ENCODE peak calls at places on chromosomes 2 and 18, in nine cellular contexts. One of them, this sample, is unnamed.

GRCh38 chr2:137969418-137969765 is 5.1 kb downstream of the HNMT start:
- DNase-seq in fibroblast of villous mesenchyme: no peak
- DNase-seq in uterus: no peak
- DNase-seq in HCT116: no peak
- DNase-seq in astrocyte of the spinal cord: peak
- DNase-seq in cardiac fibroblast: peak
- DNase-seq in neural progenitor cell: no peak
- DNase-seq in Peyer's patch: no peak
- DNase-seq in SK-N-SH: no peak
- DNase-seq in this sample: peak

GRCh38 chr2:119333360-119333759 is 33.3 kb downstream of the C2orf76 start:
- DNase-seq in fibroblast of villous mesenchyme: peak
- DNase-seq in uterus: no peak
- DNase-seq in HCT116: no peak
- DNase-seq in astrocyte of the spinal cord: no peak
- DNase-seq in cardiac fibroblast: no peak
- DNase-seq in neural progenitor cell: no peak
- DNase-seq in Peyer's patch: no peak
- DNase-seq in SK-N-SH: no peak
- DNase-seq in this sample: no peak

GRCh38 chr2:163348843-163349395 is 386.9 kb downstream of the FIGN start:
- DNase-seq in fibroblast of villous mesenchyme: peak
- DNase-seq in uterus: peak
- DNase-seq in HCT116: peak
- DNase-seq in astrocyte of the spinal cord: peak
- DNase-seq in cardiac fibroblast: peak
- DNase-seq in neural progenitor cell: peak
- DNase-seq in Peyer's patch: no peak
- DNase-seq in SK-N-SH: no peak
- DNase-seq in this sample: no peak

GRCh38 chr2:30769891-30770462 is 37.3 kb downstream of the CAPN13 start:
- DNase-seq in fibroblast of villous mesenchyme: no peak
- DNase-seq in uterus: no peak
- DNase-seq in HCT116: no peak
- DNase-seq in astrocyte of the spinal cord: no peak
- DNase-seq in cardiac fibroblast: no peak
- DNase-seq in neural progenitor cell: no peak
- DNase-seq in Peyer's patch: peak
- DNase-seq in SK-N-SH: no peak
- DNase-seq in this sample: no peak

GRCh38 chr2:56444339-56444738 is 260.5 kb downstream of the CCDC85A start:
- DNase-seq in fibroblast of villous mesenchyme: no peak
- DNase-seq in uterus: no peak
- DNase-seq in HCT116: no peak
- DNase-seq in astrocyte of the spinal cord: no peak
- DNase-seq in cardiac fibroblast: no peak
- DNase-seq in neural progenitor cell: peak
- DNase-seq in Peyer's patch: peak
- DNase-seq in SK-N-SH: no peak
- DNase-seq in this sample: no peak

GRCh38 chr2:237568121-237568660 is 1.8 kb downstream of the PRLH start:
- DNase-seq in fibroblast of villous mesenchyme: no peak
- DNase-seq in uterus: no peak
- DNase-seq in HCT116: no peak
- DNase-seq in astrocyte of the spinal cord: no peak
- DNase-seq in cardiac fibroblast: no peak
- DNase-seq in neural progenitor cell: no peak
- DNase-seq in Peyer's patch: peak
- DNase-seq in SK-N-SH: no peak
- DNase-seq in this sample: no peak

GRCh38 chr18:79515944-79516351 is 120.2 kb downstream of the NFATC1 start:
- DNase-seq in fibroblast of villous mesenchyme: no peak
- DNase-seq in uterus: no peak
- DNase-seq in HCT116: no peak
- DNase-seq in astrocyte of the spinal cord: no peak
- DNase-seq in cardiac fibroblast: no peak
- DNase-seq in neural progenitor cell: no peak
- DNase-seq in Peyer's patch: peak
- DNase-seq in SK-N-SH: no peak
- DNase-seq in this sample: no peak

GRCh38 chr2:26752636-26753035 is 11.4 kb upstream of the SLC35F6 start:
- DNase-seq in fibroblast of villous mesenchyme: no peak
- DNase-seq in uterus: no peak
- DNase-seq in HCT116: no peak
- DNase-seq in astrocyte of the spinal cord: no peak
- DNase-seq in cardiac fibroblast: no peak
- DNase-seq in neural progenitor cell: no peak
- DNase-seq in Peyer's patch: no peak
- DNase-seq in SK-N-SH: peak
- DNase-seq in this sample: no peak

GRCh38 chr2:221716434-221717303 is 144.6 kb upstream of the EPHA4 start:
- DNase-seq in fibroblast of villous mesenchyme: peak
- DNase-seq in uterus: no peak
- DNase-seq in HCT116: no peak
- DNase-seq in astrocyte of the spinal cord: peak
- DNase-seq in cardiac fibroblast: no peak
- DNase-seq in neural progenitor cell: no peak
- DNase-seq in Peyer's patch: no peak
- DNase-seq in SK-N-SH: no peak
- DNase-seq in this sample: no peak

GRCh38 chr2:171615071-171615470 is 72.2 kb upstream of the DYNC1I2 start:
- DNase-seq in fibroblast of villous mesenchyme: peak
- DNase-seq in uterus: no peak
- DNase-seq in HCT116: no peak
- DNase-seq in astrocyte of the spinal cord: no peak
- DNase-seq in cardiac fibroblast: peak
- DNase-seq in neural progenitor cell: no peak
- DNase-seq in Peyer's patch: no peak
- DNase-seq in SK-N-SH: no peak
- DNase-seq in this sample: no peak

GRCh38 chr2:72139871-72140620 is 7.6 kb downstream of the CYP26B1 start:
- DNase-seq in fibroblast of villous mesenchyme: no peak
- DNase-seq in uterus: no peak
- DNase-seq in HCT116: no peak
- DNase-seq in astrocyte of the spinal cord: no peak
- DNase-seq in cardiac fibroblast: no peak
- DNase-seq in neural progenitor cell: no peak
- DNase-seq in Peyer's patch: peak
- DNase-seq in SK-N-SH: peak
- DNase-seq in this sample: no peak

GRCh38 chr18:32735781-32736180 is 37.0 kb downstream of the KLHL14 start:
- DNase-seq in fibroblast of villous mesenchyme: peak
- DNase-seq in uterus: no peak
- DNase-seq in HCT116: no peak
- DNase-seq in astrocyte of the spinal cord: peak
- DNase-seq in cardiac fibroblast: no peak
- DNase-seq in neural progenitor cell: no peak
- DNase-seq in Peyer's patch: no peak
- DNase-seq in SK-N-SH: no peak
- DNase-seq in this sample: no peak

GRCh38 chr2:75079575-75079974 is 119.7 kb downstream of the TACR1 start:
- DNase-seq in fibroblast of villous mesenchyme: no peak
- DNase-seq in uterus: no peak
- DNase-seq in HCT116: no peak
- DNase-seq in astrocyte of the spinal cord: peak
- DNase-seq in cardiac fibroblast: no peak
- DNase-seq in neural progenitor cell: peak
- DNase-seq in Peyer's patch: no peak
- DNase-seq in SK-N-SH: no peak
- DNase-seq in this sample: no peak

GRCh38 chr2:231110551-231110950 is 14.3 kb downstream of the HTR2B start:
- DNase-seq in fibroblast of villous mesenchyme: peak
- DNase-seq in uterus: no peak
- DNase-seq in HCT116: no peak
- DNase-seq in astrocyte of the spinal cord: peak
- DNase-seq in cardiac fibroblast: peak
- DNase-seq in neural progenitor cell: no peak
- DNase-seq in Peyer's patch: no peak
- DNase-seq in SK-N-SH: no peak
- DNase-seq in this sample: no peak

GRCh38 chr2:197356136-197356535 is 45.6 kb upstream of the ANKRD44 start:
- DNase-seq in fibroblast of villous mesenchyme: no peak
- DNase-seq in uterus: no peak
- DNase-seq in HCT116: peak
- DNase-seq in astrocyte of the spinal cord: no peak
- DNase-seq in cardiac fibroblast: peak
- DNase-seq in neural progenitor cell: peak
- DNase-seq in Peyer's patch: no peak
- DNase-seq in SK-N-SH: no peak
- DNase-seq in this sample: no peak

GRCh38 chr2:138846216-138846821 is 66.1 kb upstream of the NXPH2 start:
- DNase-seq in fibroblast of villous mesenchyme: peak
- DNase-seq in uterus: no peak
- DNase-seq in HCT116: peak
- DNase-seq in astrocyte of the spinal cord: peak
- DNase-seq in cardiac fibroblast: peak
- DNase-seq in neural progenitor cell: peak
- DNase-seq in Peyer's patch: no peak
- DNase-seq in SK-N-SH: peak
- DNase-seq in this sample: no peak

GRCh38 chr2:191302459-191303155 is 57.4 kb downstream of the MYO1B start:
- DNase-seq in fibroblast of villous mesenchyme: no peak
- DNase-seq in uterus: no peak
- DNase-seq in HCT116: peak
- DNase-seq in astrocyte of the spinal cord: no peak
- DNase-seq in cardiac fibroblast: no peak
- DNase-seq in neural progenitor cell: peak
- DNase-seq in Peyer's patch: no peak
- DNase-seq in SK-N-SH: peak
- DNase-seq in this sample: no peak
- TF ChIP-seq CTCF in fibroblast of villous mesenchyme: peak
- TF ChIP-seq CTCF in uterus: no peak
- TF ChIP-seq CTCF in HCT116: peak
- TF ChIP-seq CTCF in astrocyte of the spinal cord: peak
- TF ChIP-seq CTCF in cardiac fibroblast: no peak
- TF ChIP-seq CTCF in neural progenitor cell: peak
- TF ChIP-seq CTCF in Peyer's patch: peak
- TF ChIP-seq CTCF in SK-N-SH: peak
- TF ChIP-seq CTCF in this sample: no peak

DNA sequence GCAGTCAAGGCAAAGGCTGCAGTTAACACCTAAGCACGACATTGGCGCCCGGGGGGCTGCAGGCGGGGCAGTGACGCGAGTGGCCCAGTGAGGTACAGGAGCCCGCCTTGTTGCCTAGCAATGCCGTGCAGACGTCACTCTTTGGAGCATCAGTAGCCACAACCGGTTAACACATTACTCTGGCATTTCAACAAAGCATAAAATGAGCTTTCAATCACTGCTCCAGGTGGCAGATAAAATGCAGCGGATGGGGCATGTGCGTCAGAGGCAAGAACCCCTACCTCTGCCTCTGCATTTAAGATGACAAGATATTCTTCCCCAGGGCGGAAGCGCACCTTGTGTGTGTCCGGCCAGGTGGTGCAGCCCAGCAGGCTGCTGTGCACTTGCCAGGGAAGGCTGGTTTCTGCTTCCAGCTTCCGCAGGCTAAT is 139.4 kb downstream of the MTCL1 start:
- DNase-seq in fibroblast of villous mesenchyme: peak
- DNase-seq in uterus: no peak
- DNase-seq in HCT116: no peak
- DNase-seq in astrocyte of the spinal cord: peak
- DNase-seq in cardiac fibroblast: no peak
- DNase-seq in neural progenitor cell: no peak
- DNase-seq in Peyer's patch: no peak
- DNase-seq in SK-N-SH: peak
- DNase-seq in this sample: no peak
- H3K4me3 ChIP-seq in fibroblast of villous mesenchyme: no peak
- H3K4me3 ChIP-seq in uterus: no peak
- H3K4me3 ChIP-seq in HCT116: no peak
- H3K4me3 ChIP-seq in astrocyte of the spinal cord: no peak
- H3K4me3 ChIP-seq in cardiac fibroblast: no peak
- H3K4me3 ChIP-seq in neural progenitor cell: no peak
- H3K4me3 ChIP-seq in Peyer's patch: no peak
- H3K4me3 ChIP-seq in SK-N-SH: no peak
- H3K4me3 ChIP-seq in this sample: no peak

GRCh38 chr18:71784777-71785176 is 759.4 kb downstream of the CBLN2 start:
- DNase-seq in fibroblast of villous mesenchyme: no peak
- DNase-seq in uterus: no peak
- DNase-seq in HCT116: no peak
- DNase-seq in astrocyte of the spinal cord: no peak
- DNase-seq in cardiac fibroblast: peak
- DNase-seq in neural progenitor cell: no peak
- DNase-seq in Peyer's patch: no peak
- DNase-seq in SK-N-SH: peak
- DNase-seq in this sample: no peak
- TF ChIP-seq CTCF in fibroblast of villous mesenchyme: no peak
- TF ChIP-seq CTCF in uterus: no peak
- TF ChIP-seq CTCF in HCT116: peak
- TF ChIP-seq CTCF in astrocyte of the spinal cord: peak
- TF ChIP-seq CTCF in cardiac fibroblast: peak
- TF ChIP-seq CTCF in neural progenitor cell: peak
- TF ChIP-seq CTCF in Peyer's patch: no peak
- TF ChIP-seq CTCF in SK-N-SH: peak
- TF ChIP-seq CTCF in this sample: peak

DNA sequence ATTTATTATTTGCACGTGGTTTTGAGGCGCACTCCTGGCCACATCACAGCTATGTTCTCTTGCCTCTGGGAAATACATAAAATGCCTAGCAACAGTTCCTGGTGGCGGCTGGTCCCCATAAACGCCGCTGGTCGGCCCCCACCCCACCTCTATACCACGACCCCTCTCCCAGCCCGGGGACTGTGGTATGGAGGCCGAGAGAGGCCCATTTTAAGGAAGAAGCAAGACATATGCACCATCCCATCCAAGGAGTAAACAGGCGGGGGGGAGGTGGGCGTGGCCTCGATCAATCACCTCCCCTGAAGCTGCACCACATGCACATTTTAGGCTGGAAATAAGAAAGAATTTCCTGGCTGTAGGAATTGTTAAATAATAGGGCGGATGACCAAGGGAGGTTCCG is 82.6 kb downstream of the BCL2 start:
- DNase-seq in fibroblast of villous mesenchyme: no peak
- DNase-seq in uterus: peak
- DNase-seq in HCT116: no peak
- DNase-seq in astrocyte of the spinal cord: no peak
- DNase-seq in cardiac fibroblast: no peak
- DNase-seq in neural progenitor cell: no peak
- DNase-seq in Peyer's patch: no peak
- DNase-seq in SK-N-SH: no peak
- DNase-seq in this sample: no peak
- H3K4me3 ChIP-seq in fibroblast of villous mesenchyme: no peak
- H3K4me3 ChIP-seq in uterus: peak
- H3K4me3 ChIP-seq in HCT116: no peak
- H3K4me3 ChIP-seq in astrocyte of the spinal cord: no peak
- H3K4me3 ChIP-seq in cardiac fibroblast: no peak
- H3K4me3 ChIP-seq in neural progenitor cell: no peak
- H3K4me3 ChIP-seq in Peyer's patch: no peak
- H3K4me3 ChIP-seq in SK-N-SH: no peak
- H3K4me3 ChIP-seq in this sample: no peak

DNA sequence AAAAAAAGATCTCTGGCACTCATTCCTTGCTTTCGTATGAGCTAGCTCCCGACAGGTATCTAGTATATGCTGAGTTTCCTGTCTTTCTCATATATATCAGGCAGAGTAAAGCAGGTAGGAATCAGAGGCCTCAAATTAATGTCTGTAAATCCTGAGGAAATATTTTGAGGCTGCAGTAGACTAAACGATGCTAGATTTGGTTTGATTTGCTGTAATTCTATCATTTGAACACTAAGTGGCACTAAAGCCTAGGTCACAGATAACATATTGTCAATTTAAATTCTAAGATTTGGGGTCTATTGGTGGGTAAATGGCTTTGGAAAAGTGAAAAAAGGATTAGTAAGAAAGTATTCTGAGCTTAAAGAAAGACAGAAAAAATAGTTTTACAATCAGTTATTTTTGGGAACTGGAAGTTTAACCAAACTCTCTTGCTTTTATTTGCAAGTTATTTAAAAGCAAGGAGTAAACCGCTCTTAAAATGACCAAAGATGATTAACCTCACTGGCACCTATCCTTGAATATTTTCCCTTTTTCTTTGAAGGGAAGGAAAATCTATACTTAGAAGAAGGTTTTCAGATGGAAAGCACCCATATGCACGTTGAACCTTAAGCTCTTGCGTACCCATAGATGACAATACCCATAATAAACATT is 37.6 kb upstream of the SLC4A10 start:
- DNase-seq in fibroblast of villous mesenchyme: peak
- DNase-seq in uterus: no peak
- DNase-seq in HCT116: peak
- DNase-seq in astrocyte of the spinal cord: peak
- DNase-seq in cardiac fibroblast: peak
- DNase-seq in neural progenitor cell: peak
- DNase-seq in Peyer's patch: no peak
- DNase-seq in SK-N-SH: peak
- DNase-seq in this sample: no peak
- TF ChIP-seq CTCF in fibroblast of villous mesenchyme: peak
- TF ChIP-seq CTCF in uterus: no peak
- TF ChIP-seq CTCF in HCT116: peak
- TF ChIP-seq CTCF in astrocyte of the spinal cord: peak
- TF ChIP-seq CTCF in cardiac fibroblast: peak
- TF ChIP-seq CTCF in neural progenitor cell: peak
- TF ChIP-seq CTCF in Peyer's patch: peak
- TF ChIP-seq CTCF in SK-N-SH: peak
- TF ChIP-seq CTCF in this sample: peak

This sample was measured in LNCaP clone FGC.